ENCODE peak calls at places on chromosomes 2 and 18, in six cellular contexts. One of them, this sample, is unnamed.

GRCh38 chr2:19068206-19068605 is 290.2 kb downstream of the OSR1 start:
- DNase-seq in foreskin melanocyte: no peak
- DNase-seq in sciatic nerve: no peak
- DNase-seq in stimulated activated CD8-positive, alpha-beta memory T cell treated with anti-CD3 and anti-CD28 coated beads, Interleukin-7, amount 100 ng/mL, for 1 hour: no peak
- DNase-seq in NCI-H774: no peak
- DNase-seq in GM12892: no peak
- DNase-seq in this sample: no peak

GRCh38 chr2:164739966-164740365 is 101.7 kb downstream of the COBLL1 start:
- DNase-seq in sciatic nerve: no peak
- DNase-seq in foreskin melanocyte: peak; percentile 39
- DNase-seq in GM12892: no peak
- DNase-seq in NCI-H774: no peak
- DNase-seq in stimulated activated CD8-positive, alpha-beta memory T cell treated with anti-CD3 and anti-CD28 coated beads, Interleukin-7, amount 100 ng/mL, for 1 hour: no peak
- DNase-seq in this sample: no peak

GRCh38 chr2:104406273-104406726 is 447.6 kb upstream of the POU3F3 start:
- DNase-seq in GM12892: no peak
- DNase-seq in stimulated activated CD8-positive, alpha-beta memory T cell treated with anti-CD3 and anti-CD28 coated beads, Interleukin-7, amount 100 ng/mL, for 1 hour: no peak
- DNase-seq in sciatic nerve: no peak
- DNase-seq in NCI-H774: peak; percentile 69
- DNase-seq in foreskin melanocyte: no peak
- DNase-seq in this sample: no peak

GRCh38 chr2:239504643-239505235 is 103.9 kb upstream of the HDAC4 start:
- DNase-seq in stimulated activated CD8-positive, alpha-beta memory T cell treated with anti-CD3 and anti-CD28 coated beads, Interleukin-7, amount 100 ng/mL, for 1 hour: no peak
- DNase-seq in NCI-H774: no peak
- DNase-seq in GM12892: no peak
- DNase-seq in sciatic nerve: no peak
- DNase-seq in foreskin melanocyte: no peak
- DNase-seq in this sample: no peak

GRCh38 chr2:208101716-208102631 is 22.4 kb downstream of the CRYGD start:
- DNase-seq in NCI-H774: no peak
- DNase-seq in foreskin melanocyte: no peak
- DNase-seq in sciatic nerve: no peak
- DNase-seq in GM12892: no peak
- DNase-seq in stimulated activated CD8-positive, alpha-beta memory T cell treated with anti-CD3 and anti-CD28 coated beads, Interleukin-7, amount 100 ng/mL, for 1 hour: no peak
- DNase-seq in this sample: no peak

GRCh38 chr2:74188696-74189095 is 9.7 kb upstream of the MTHFD2 start:
- DNase-seq in GM12892: no peak
- DNase-seq in sciatic nerve: no peak
- DNase-seq in foreskin melanocyte: no peak
- DNase-seq in stimulated activated CD8-positive, alpha-beta memory T cell treated with anti-CD3 and anti-CD28 coated beads, Interleukin-7, amount 100 ng/mL, for 1 hour: no peak
- DNase-seq in NCI-H774: no peak
- DNase-seq in this sample: no peak

GRCh38 chr2:230828272-230828961 is 36.3 kb upstream of the ITM2C start:
- DNase-seq in sciatic nerve: no peak
- DNase-seq in NCI-H774: no peak
- DNase-seq in foreskin melanocyte: no peak
- DNase-seq in stimulated activated CD8-positive, alpha-beta memory T cell treated with anti-CD3 and anti-CD28 coated beads, Interleukin-7, amount 100 ng/mL, for 1 hour: no peak
- DNase-seq in GM12892: peak; percentile 55
- DNase-seq in this sample: no peak

GRCh38 chr18:74679679-74680076 is 82.0 kb downstream of the ZNF407 start:
- DNase-seq in NCI-H774: no peak
- DNase-seq in sciatic nerve: no peak
- DNase-seq in GM12892: no peak
- DNase-seq in foreskin melanocyte: no peak
- DNase-seq in stimulated activated CD8-positive, alpha-beta memory T cell treated with anti-CD3 and anti-CD28 coated beads, Interleukin-7, amount 100 ng/mL, for 1 hour: no peak
- DNase-seq in this sample: no peak

GRCh38 chr2:179123272-179123662 is 73.3 kb upstream of the CCDC141 start:
- DNase-seq in sciatic nerve: no peak
- DNase-seq in foreskin melanocyte: no peak
- DNase-seq in stimulated activated CD8-positive, alpha-beta memory T cell treated with anti-CD3 and anti-CD28 coated beads, Interleukin-7, amount 100 ng/mL, for 1 hour: no peak
- DNase-seq in GM12892: no peak
- DNase-seq in NCI-H774: no peak
- DNase-seq in this sample: no peak

GRCh38 chr18:75127143-75128021 is 81.6 kb downstream of the PTGR3 start:
- DNase-seq in sciatic nerve: no peak
- DNase-seq in foreskin melanocyte: peak; percentile 8
- DNase-seq in NCI-H774: no peak
- DNase-seq in stimulated activated CD8-positive, alpha-beta memory T cell treated with anti-CD3 and anti-CD28 coated beads, Interleukin-7, amount 100 ng/mL, for 1 hour: no peak
- DNase-seq in GM12892: no peak
- DNase-seq in this sample: no peak